ENCODE peak calls at places on chromosome 1, in seven cellular contexts. U is lower lobe of right lung; B is foreskin fibroblast; D is stimulated activated CD4-positive, alpha-beta T cell treated with anti-CD3 and anti-CD28 coated beads, Interleukin-12 subunit alpha, Interleukin-12 subunit beta, amount 100 ng/mL, for 4 hours; E is dermis microvascular lymphatic vessel endothelial cell; L is mucosa of descending colon; J is naive thymus-derived CD8-positive, alpha-beta T cell. P is an unnamed sample.

GRCh38 chr1:18953656-18954259 is 2.7 kb downstream of the IFFO2 start:
- DNase-seq in U (no peak), B (no peak), D (no peak), E (no peak), L (no peak), J (no peak), P (no peak)

GRCh38 chr1:185980891-185981290 is 246.7 kb downstream of the HMCN1 start:
- DNase-seq in U (no peak), B (no peak), D (no peak), E (no peak), L (no peak), J (no peak), P (no peak)

GRCh38 chr1:25794325-25794724 is 5.7 kb upstream of the SELENON start:
- DNase-seq in U (no peak), B (no peak), D (no peak), E (no peak), L (no peak), J (no peak), P (no peak)

GRCh38 chr1:69673301-69673700 is 105.6 kb downstream of the LRRC7 start:
- DNase-seq in U (no peak), B (no peak), D (no peak), E (no peak), L (no peak), J (no peak), P (no peak)

GRCh38 chr1:246608616-246609376 is 42.5 kb downstream of the CNST start:
- DNase-seq in U (peak), B (peak), D (peak), E (peak), L (peak), J (no peak), P (peak)

GRCh38 chr1:1601564-1602320 is 1.8 kb upstream of the FNDC10 start:
- DNase-seq in U (no peak), B (no peak), D (no peak), E (no peak), L (no peak), J (no peak), P (no peak)

GRCh38 chr1:63966016-63966415 is 192.2 kb downstream of the ROR1 start:
- DNase-seq in U (no peak), B (no peak), D (no peak), E (no peak), L (peak), J (no peak), P (no peak)

GRCh38 chr1:233281711-233282581 is 13.6 kb downstream of the PCNX2 start:
- DNase-seq in U (no peak), B (no peak), D (no peak), E (no peak), L (no peak), J (no peak), P (no peak)

GRCh38 chr1:35850051-35850450 is 33.0 kb upstream of the AGO1 start:
- DNase-seq in U (no peak), B (no peak), D (no peak), E (no peak), L (no peak), J (no peak), P (no peak)

GRCh38 chr1:28248273-28249012 is 10.9 kb upstream of the SESN2 start:
- DNase-seq in U (peak), B (peak), D (peak), E (peak), L (peak), J (peak), P (no peak)

GRCh38 chr1:213512316-213512715 is 461.3 kb downstream of the RPS6KC1 start:
- DNase-seq in U (no peak), B (no peak), D (no peak), E (no peak), L (no peak), J (no peak), P (no peak)

GRCh38 chr1:183952101-183952500 is 85.4 kb downstream of the COLGALT2 start:
- DNase-seq in U (no peak), B (no peak), D (no peak), E (no peak), L (no peak), J (no peak), P (no peak)

GRCh38 chr1:39720094-39720999 is 18.3 kb upstream of the PPIE start:
- DNase-seq in U (no peak), B (peak), D (no peak), E (peak), L (peak), J (no peak), P (peak)

GRCh38 chr1:206735553-206736031 is 35.0 kb upstream of the IL19 start:
- DNase-seq in U (no peak), B (no peak), D (no peak), E (peak), L (no peak), J (no peak), P (no peak)

P was measured in BJ.